ENCODE peak calls at places on chromosomes 12 and 14, in six cellular contexts. One of them, this sample, is unnamed.

GRCh38 chr12:49529409-49529808 is 9.4 kb upstream of the KCNH3 start:
- DNase-seq in heart left ventricle: no peak
- DNase-seq in memory B cell: no peak
- DNase-seq in small intestine: no peak
- DNase-seq in NAMALWA: no peak
- DNase-seq in iris pigment epithelial cell: no peak
- DNase-seq in this sample: no peak

GRCh38 chr14:96574633-96575191 is 72.5 kb downstream of the PAPOLA start:
- DNase-seq in heart left ventricle: no peak
- DNase-seq in memory B cell: no peak
- DNase-seq in small intestine: no peak
- DNase-seq in NAMALWA: no peak
- DNase-seq in iris pigment epithelial cell: peak; percentile 65
- DNase-seq in this sample: no peak

GRCh38 chr14:104583424-104584114 is 4.0 kb downstream of the C14orf180 start:
- DNase-seq in heart left ventricle: no peak
- DNase-seq in memory B cell: no peak
- DNase-seq in small intestine: no peak
- DNase-seq in NAMALWA: no peak
- DNase-seq in iris pigment epithelial cell: no peak
- DNase-seq in this sample: no peak

GRCh38 chr12:58977476-58977875 is 57.2 kb upstream of the LRIG3 start:
- DNase-seq in heart left ventricle: no peak
- DNase-seq in memory B cell: no peak
- DNase-seq in small intestine: no peak
- DNase-seq in NAMALWA: no peak
- DNase-seq in iris pigment epithelial cell: no peak
- DNase-seq in this sample: no peak

GRCh38 chr12:130523863-130524614 is 186.4 kb downstream of the PIWIL1 start:
- DNase-seq in heart left ventricle: no peak
- DNase-seq in memory B cell: no peak
- DNase-seq in small intestine: no peak
- DNase-seq in NAMALWA: no peak
- DNase-seq in iris pigment epithelial cell: no peak
- DNase-seq in this sample: no peak

GRCh38 chr12:57272337-57273151 is 21.6 kb upstream of the STAC3 start:
- DNase-seq in heart left ventricle: no peak
- DNase-seq in memory B cell: no peak
- DNase-seq in small intestine: no peak
- DNase-seq in NAMALWA: no peak
- DNase-seq in iris pigment epithelial cell: peak; percentile 39
- DNase-seq in this sample: no peak

GRCh38 chr12:69419701-69420100 is 50.5 kb upstream of the FRS2 start:
- DNase-seq in heart left ventricle: no peak
- DNase-seq in memory B cell: no peak
- DNase-seq in small intestine: no peak
- DNase-seq in NAMALWA: no peak
- DNase-seq in iris pigment epithelial cell: no peak
- DNase-seq in this sample: no peak

GRCh38 chr14:100827140-100827517 is 1.2 kb downstream of the MEG3 start:
- DNase-seq in heart left ventricle: no peak
- DNase-seq in memory B cell: no peak
- DNase-seq in small intestine: no peak
- DNase-seq in NAMALWA: no peak
- DNase-seq in iris pigment epithelial cell: no peak
- DNase-seq in this sample: no peak

GRCh38 chr14:23430733-23431105 is 4.7 kb downstream of the MYH7 start:
- DNase-seq in heart left ventricle: no peak
- DNase-seq in memory B cell: no peak
- DNase-seq in small intestine: no peak
- DNase-seq in NAMALWA: no peak
- DNase-seq in iris pigment epithelial cell: peak; percentile 17
- DNase-seq in this sample: no peak

GRCh38 chr12:131011165-131012079 is 57.7 kb downstream of the ADGRD1 start:
- DNase-seq in heart left ventricle: no peak
- DNase-seq in memory B cell: no peak
- DNase-seq in small intestine: no peak
- DNase-seq in NAMALWA: no peak
- DNase-seq in iris pigment epithelial cell: no peak
- DNase-seq in this sample: no peak

GRCh38 chr14:76516884-76517283 is 140.9 kb downstream of the ESRRB start:
- DNase-seq in heart left ventricle: no peak
- DNase-seq in memory B cell: no peak
- DNase-seq in small intestine: no peak
- DNase-seq in NAMALWA: no peak
- DNase-seq in iris pigment epithelial cell: no peak
- DNase-seq in this sample: no peak

GRCh38 chr12:122788387-122788786 is 14.0 kb downstream of the CCDC62 start:
- DNase-seq in heart left ventricle: no peak
- DNase-seq in memory B cell: no peak
- DNase-seq in small intestine: no peak
- DNase-seq in NAMALWA: no peak
- DNase-seq in iris pigment epithelial cell: peak; percentile 40
- DNase-seq in this sample: no peak

GRCh38 chr12:76420221-76420620 is 72.0 kb upstream of the BBS10 start:
- DNase-seq in heart left ventricle: no peak
- DNase-seq in memory B cell: no peak
- DNase-seq in small intestine: no peak
- DNase-seq in NAMALWA: no peak
- DNase-seq in iris pigment epithelial cell: peak; percentile 17
- DNase-seq in this sample: no peak

GRCh38 chr12:14588571-14588970 is 20.9 kb upstream of the PLBD1 start:
- DNase-seq in heart left ventricle: no peak
- DNase-seq in memory B cell: no peak
- DNase-seq in small intestine: no peak
- DNase-seq in NAMALWA: no peak
- DNase-seq in iris pigment epithelial cell: no peak
- DNase-seq in this sample: no peak

GRCh38 chr14:103828315-103828967 is 18.9 kb downstream of the PPP1R13B start:
- DNase-seq in heart left ventricle: no peak
- DNase-seq in memory B cell: no peak
- DNase-seq in small intestine: no peak
- DNase-seq in NAMALWA: no peak
- DNase-seq in iris pigment epithelial cell: peak; percentile 52
- DNase-seq in this sample: no peak

GRCh38 chr12:14893471-14894250 is 8.0 kb upstream of the MGP start:
- DNase-seq in heart left ventricle: no peak
- DNase-seq in memory B cell: no peak
- DNase-seq in small intestine: no peak
- DNase-seq in NAMALWA: no peak
- DNase-seq in iris pigment epithelial cell: peak; percentile 52
- DNase-seq in this sample: no peak

GRCh38 chr12:1662761-1663439 is 28.0 kb upstream of the ADIPOR2 start:
- DNase-seq in heart left ventricle: peak; percentile 65
- DNase-seq in memory B cell: no peak
- DNase-seq in small intestine: peak; percentile 90
- DNase-seq in NAMALWA: peak; percentile 65
- DNase-seq in iris pigment epithelial cell: no peak
- DNase-seq in this sample: no peak

GRCh38 chr12:108047130-108047550 is 81.9 kb upstream of the WSCD2 start:
- DNase-seq in heart left ventricle: no peak
- DNase-seq in memory B cell: no peak
- DNase-seq in small intestine: no peak
- DNase-seq in NAMALWA: no peak
- DNase-seq in iris pigment epithelial cell: peak; percentile 9
- DNase-seq in this sample: no peak

GRCh38 chr14:65803886-65804285 is 391.4 kb downstream of the FUT8 start:
- DNase-seq in heart left ventricle: no peak
- DNase-seq in memory B cell: no peak
- DNase-seq in small intestine: no peak
- DNase-seq in NAMALWA: no peak
- DNase-seq in iris pigment epithelial cell: no peak
- DNase-seq in this sample: no peak

GRCh38 chr14:68391292-68392014 is 401.4 kb downstream of the ZFP36L1 start:
- DNase-seq in heart left ventricle: no peak
- DNase-seq in memory B cell: no peak
- DNase-seq in small intestine: no peak
- DNase-seq in NAMALWA: no peak
- DNase-seq in iris pigment epithelial cell: peak; percentile 82
- DNase-seq in this sample: no peak

GRCh38 chr14:94394025-94394493 is 5.7 kb upstream of the SERPINA1 start:
- DNase-seq in heart left ventricle: no peak
- DNase-seq in memory B cell: no peak
- DNase-seq in small intestine: no peak
- DNase-seq in NAMALWA: no peak
- DNase-seq in iris pigment epithelial cell: no peak
- DNase-seq in this sample: no peak

GRCh38 chr14:23827100-23827892 is 126.3 kb upstream of the DHRS4 start:
- DNase-seq in heart left ventricle: no peak
- DNase-seq in memory B cell: no peak
- DNase-seq in small intestine: no peak
- DNase-seq in NAMALWA: no peak
- DNase-seq in iris pigment epithelial cell: no peak
- DNase-seq in this sample: no peak

GRCh38 chr14:34498684-34499412 is 36.8 kb upstream of the SPTSSA start:
- DNase-seq in heart left ventricle: no peak
- DNase-seq in memory B cell: no peak
- DNase-seq in small intestine: peak; percentile 75
- DNase-seq in NAMALWA: peak; percentile 24
- DNase-seq in iris pigment epithelial cell: peak; percentile 19
- DNase-seq in this sample: peak; percentile 38

GRCh38 chr12:56293785-56294184 is 6.3 kb downstream of the CS start:
- DNase-seq in heart left ventricle: no peak
- DNase-seq in memory B cell: no peak
- DNase-seq in small intestine: peak; percentile 64
- DNase-seq in NAMALWA: no peak
- DNase-seq in iris pigment epithelial cell: no peak
- DNase-seq in this sample: no peak

GRCh38 chr12:63978519-63978918 is 134.0 kb downstream of the SRGAP1 start:
- DNase-seq in heart left ventricle: no peak
- DNase-seq in memory B cell: no peak
- DNase-seq in small intestine: no peak
- DNase-seq in NAMALWA: no peak
- DNase-seq in iris pigment epithelial cell: peak; percentile 87
- DNase-seq in this sample: no peak

GRCh38 chr14:99815696-99816095 is 22.5 kb downstream of the EML1 start:
- DNase-seq in heart left ventricle: no peak
- DNase-seq in memory B cell: no peak
- DNase-seq in small intestine: no peak
- DNase-seq in NAMALWA: no peak
- DNase-seq in iris pigment epithelial cell: no peak
- DNase-seq in this sample: no peak

GRCh38 chr14:21987937-21988336 is 314.3 kb upstream of the OR4E1 start:
- DNase-seq in heart left ventricle: no peak
- DNase-seq in memory B cell: no peak
- DNase-seq in small intestine: no peak
- DNase-seq in NAMALWA: peak; percentile 59
- DNase-seq in iris pigment epithelial cell: peak; percentile 42
- DNase-seq in this sample: peak; percentile 50

GRCh38 chr12:126362490-126362889 is 1297.3 kb downstream of the AACS start:
- DNase-seq in heart left ventricle: no peak
- DNase-seq in memory B cell: no peak
- DNase-seq in small intestine: no peak
- DNase-seq in NAMALWA: no peak
- DNase-seq in iris pigment epithelial cell: no peak
- DNase-seq in this sample: no peak

GRCh38 chr12:69052613-69053408 is 119.8 kb upstream of the CPM start:
- DNase-seq in heart left ventricle: no peak
- DNase-seq in memory B cell: no peak
- DNase-seq in small intestine: no peak
- DNase-seq in NAMALWA: peak; percentile 37
- DNase-seq in iris pigment epithelial cell: peak; percentile 86
- DNase-seq in this sample: no peak

GRCh38 chr12:59151243-59151642 is 230.9 kb upstream of the LRIG3 start:
- DNase-seq in heart left ventricle: no peak
- DNase-seq in memory B cell: no peak
- DNase-seq in small intestine: no peak
- DNase-seq in NAMALWA: no peak
- DNase-seq in iris pigment epithelial cell: peak; percentile 52
- DNase-seq in this sample: no peak

GRCh38 chr14:21025374-21026151 is 702 bp upstream of the NDRG2 start:
- DNase-seq in heart left ventricle: peak; percentile 94
- DNase-seq in memory B cell: peak; percentile 8
- DNase-seq in small intestine: no peak
- DNase-seq in NAMALWA: no peak
- DNase-seq in iris pigment epithelial cell: no peak
- DNase-seq in this sample: no peak

GRCh38 chr14:70416322-70416716 is 571 bp downstream of the SYNJ2BP start:
- DNase-seq in heart left ventricle: no peak
- DNase-seq in memory B cell: no peak
- DNase-seq in small intestine: peak; percentile 28
- DNase-seq in NAMALWA: no peak
- DNase-seq in iris pigment epithelial cell: peak; percentile 6
- DNase-seq in this sample: no peak

GRCh38 chr12:124709722-124710656 is 142.6 kb upstream of the NCOR2 start:
- DNase-seq in heart left ventricle: no peak
- DNase-seq in memory B cell: no peak
- DNase-seq in small intestine: no peak
- DNase-seq in NAMALWA: no peak
- DNase-seq in iris pigment epithelial cell: peak; percentile 83
- DNase-seq in this sample: no peak

GRCh38 chr12:89453121-89453520 is 71.5 kb downstream of the GALNT4 start:
- DNase-seq in heart left ventricle: no peak
- DNase-seq in memory B cell: no peak
- DNase-seq in small intestine: no peak
- DNase-seq in NAMALWA: no peak
- DNase-seq in iris pigment epithelial cell: no peak
- DNase-seq in this sample: no peak

GRCh38 chr12:1939745-1940607 is 21.5 kb upstream of the CACNA2D4 start:
- DNase-seq in heart left ventricle: peak; percentile 92
- DNase-seq in memory B cell: peak; percentile 88
- DNase-seq in small intestine: peak; percentile 87
- DNase-seq in NAMALWA: peak; percentile 90
- DNase-seq in iris pigment epithelial cell: peak; percentile 73
- DNase-seq in this sample: peak; percentile 80

GRCh38 chr14:34710744-34711143 is 3.6 kb downstream of the CFL2 start:
- DNase-seq in heart left ventricle: no peak
- DNase-seq in memory B cell: no peak
- DNase-seq in small intestine: no peak
- DNase-seq in NAMALWA: no peak
- DNase-seq in iris pigment epithelial cell: peak; percentile 44
- DNase-seq in this sample: no peak

GRCh38 chr14:23177181-23177580 is 6.3 kb downstream of the SLC7A8 start:
- DNase-seq in heart left ventricle: no peak
- DNase-seq in memory B cell: no peak
- DNase-seq in small intestine: peak; percentile 60
- DNase-seq in NAMALWA: no peak
- DNase-seq in iris pigment epithelial cell: no peak
- DNase-seq in this sample: no peak

This sample was measured in OCI-LY7.